ENCODE peak calls at places on chromosomes 2 and 18, in four cellular contexts. One of them, this sample, is unnamed.

GRCh38 chr2:134522436-134522835 is 196.4 kb downstream of the TMEM163 start:
- DNase-seq in sigmoid colon: no peak
- DNase-seq in CD4-positive, CD25-positive, alpha-beta regulatory T cell: no peak
- DNase-seq in neural progenitor cell: no peak
- DNase-seq in this sample: no peak

GRCh38 chr2:20486571-20486970 is 39.7 kb downstream of the RHOB start:
- DNase-seq in CD4-positive, CD25-positive, alpha-beta regulatory T cell: no peak
- DNase-seq in sigmoid colon: peak; percentile 50
- DNase-seq in neural progenitor cell: no peak
- DNase-seq in this sample: no peak

GRCh38 chr2:86105969-86106945 is at the start of gene PTCD3:
- DNase-seq in neural progenitor cell: peak; percentile 97
- DNase-seq in CD4-positive, CD25-positive, alpha-beta regulatory T cell: peak; percentile 98
- DNase-seq in sigmoid colon: peak; percentile 97
- DNase-seq in this sample: peak; percentile 97

GRCh38 chr2:21424375-21424774 is 300.6 kb downstream of the TDRD15 start:
- DNase-seq in CD4-positive, CD25-positive, alpha-beta regulatory T cell: no peak
- DNase-seq in neural progenitor cell: no peak
- DNase-seq in sigmoid colon: no peak
- DNase-seq in this sample: peak; percentile 68

GRCh38 chr2:9114457-9114856 is 92.2 kb upstream of the ASAP2 start:
- DNase-seq in sigmoid colon: no peak
- DNase-seq in neural progenitor cell: no peak
- DNase-seq in CD4-positive, CD25-positive, alpha-beta regulatory T cell: no peak
- DNase-seq in this sample: no peak

GRCh38 chr2:7881456-7881855 is 800.4 kb upstream of the ID2 start:
- DNase-seq in CD4-positive, CD25-positive, alpha-beta regulatory T cell: no peak
- DNase-seq in neural progenitor cell: no peak
- DNase-seq in sigmoid colon: no peak
- DNase-seq in this sample: no peak

GRCh38 chr2:237566401-237567235 is at the start of gene PRLH:
- DNase-seq in neural progenitor cell: no peak
- DNase-seq in sigmoid colon: peak; percentile 48
- DNase-seq in CD4-positive, CD25-positive, alpha-beta regulatory T cell: no peak
- DNase-seq in this sample: no peak

GRCh38 chr2:98377569-98377968 is 31.3 kb downstream of the CNGA3 start:
- DNase-seq in CD4-positive, CD25-positive, alpha-beta regulatory T cell: no peak
- DNase-seq in neural progenitor cell: no peak
- DNase-seq in sigmoid colon: no peak
- DNase-seq in this sample: no peak

GRCh38 chr18:3254725-3255124 is 7.1 kb downstream of the MYL12A start:
- DNase-seq in neural progenitor cell: no peak
- DNase-seq in sigmoid colon: no peak
- DNase-seq in CD4-positive, CD25-positive, alpha-beta regulatory T cell: no peak
- DNase-seq in this sample: no peak
- H3K4me1 ChIP-seq in neural progenitor cell: peaks cover 8% of the 10 kb centered on the region
- H3K4me1 ChIP-seq in sigmoid colon: no peaks in the 10 kb centered on the region
- H3K4me1 ChIP-seq in CD4-positive, CD25-positive, alpha-beta regulatory T cell: peaks cover 72% of the 10 kb centered on the region
- H3K4me1 ChIP-seq in this sample: no peaks in the 10 kb centered on the region

GRCh38 chr2:219123356-219124143 is 37.1 kb downstream of the NHEJ1 start:
- DNase-seq in sigmoid colon: no peak
- DNase-seq in CD4-positive, CD25-positive, alpha-beta regulatory T cell: no peak
- DNase-seq in neural progenitor cell: no peak
- DNase-seq in this sample: no peak
- H3K27ac ChIP-seq in sigmoid colon: no peak overlapping the region
- H3K27ac ChIP-seq in CD4-positive, CD25-positive, alpha-beta regulatory T cell: no peak overlapping the region
- H3K27ac ChIP-seq in neural progenitor cell: no peak overlapping the region
- H3K27ac ChIP-seq in this sample: no peak overlapping the region

DNA sequence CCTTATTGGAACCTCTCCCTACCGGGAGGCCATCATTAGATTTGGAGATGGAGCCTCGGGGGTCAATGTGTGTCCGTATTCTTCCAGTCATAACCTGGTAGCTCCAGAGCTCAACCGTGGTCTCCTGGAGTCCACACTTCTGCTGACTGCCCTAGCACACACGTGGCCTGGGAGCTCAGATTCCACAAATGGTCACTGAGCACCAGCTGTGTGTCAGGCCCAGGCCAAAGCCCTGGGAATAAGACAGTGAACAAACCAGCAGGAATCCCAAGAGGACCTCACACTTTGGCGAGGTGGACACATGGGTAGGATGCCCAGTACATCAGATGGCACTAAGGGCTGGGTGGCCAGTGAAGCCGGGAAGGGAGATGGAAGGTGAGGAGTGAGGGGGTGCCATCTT is 15.5 kb downstream of the GYPC start:
- DNase-seq in neural progenitor cell: no peak
- DNase-seq in CD4-positive, CD25-positive, alpha-beta regulatory T cell: no peak
- DNase-seq in sigmoid colon: no peak
- DNase-seq in this sample: no peak
- H3K9me3 ChIP-seq in neural progenitor cell: peaks cover 7% of the 10 kb centered on the region
- H3K9me3 ChIP-seq in CD4-positive, CD25-positive, alpha-beta regulatory T cell: peaks cover 17% of the 10 kb centered on the region
- H3K9me3 ChIP-seq in sigmoid colon: no peaks in the 10 kb centered on the region
- H3K9me3 ChIP-seq in this sample: no peaks in the 10 kb centered on the region

GRCh38 chr2:234191819-234192407 is 141.4 kb downstream of the SPP2 start:
- DNase-seq in sigmoid colon: no peak
- DNase-seq in neural progenitor cell: peak; percentile 10
- DNase-seq in CD4-positive, CD25-positive, alpha-beta regulatory T cell: no peak
- DNase-seq in this sample: no peak
- H3K4me1 ChIP-seq in sigmoid colon: no peaks in the 10 kb centered on the region
- H3K4me1 ChIP-seq in neural progenitor cell: peaks cover 10% of the 10 kb centered on the region
- H3K4me1 ChIP-seq in CD4-positive, CD25-positive, alpha-beta regulatory T cell: no peaks in the 10 kb centered on the region
- H3K4me1 ChIP-seq in this sample: no peaks in the 10 kb centered on the region

GRCh38 chr2:38592951-38593350 is 9.8 kb downstream of the HNRNPLL start:
- DNase-seq in CD4-positive, CD25-positive, alpha-beta regulatory T cell: no peak
- DNase-seq in neural progenitor cell: no peak
- DNase-seq in sigmoid colon: no peak
- DNase-seq in this sample: no peak
- H3K27ac ChIP-seq in CD4-positive, CD25-positive, alpha-beta regulatory T cell: peak overlapping the region; percentile 60
- H3K27ac ChIP-seq in neural progenitor cell: no peak overlapping the region
- H3K27ac ChIP-seq in sigmoid colon: peak overlapping the region; percentile 67
- H3K27ac ChIP-seq in this sample: no peak overlapping the region

DNA sequence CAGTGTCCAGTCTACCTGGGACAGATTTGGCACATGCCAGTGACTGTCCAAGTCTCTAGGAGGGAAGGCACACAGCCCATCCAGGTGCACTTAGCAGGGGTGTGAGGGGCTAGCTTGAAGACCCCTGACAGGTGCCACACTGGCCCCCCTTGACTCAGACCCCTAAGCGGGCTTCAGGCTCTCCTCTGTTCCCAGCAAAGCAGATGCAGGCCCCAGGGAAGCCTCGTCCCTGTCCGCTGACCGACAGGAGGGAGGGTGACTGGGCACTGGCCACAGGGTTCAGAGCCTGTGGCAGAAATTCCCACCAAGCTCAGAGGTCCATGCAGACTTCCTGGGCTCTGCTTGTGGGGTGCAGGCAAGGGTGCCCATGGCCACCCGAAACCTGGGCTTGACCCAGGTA is 239.8 kb upstream of the MYT1L start:
- DNase-seq in sigmoid colon: no peak
- DNase-seq in CD4-positive, CD25-positive, alpha-beta regulatory T cell: no peak
- DNase-seq in neural progenitor cell: no peak
- DNase-seq in this sample: no peak
- H3K9me3 ChIP-seq in sigmoid colon: no peaks in the 10 kb centered on the region
- H3K9me3 ChIP-seq in CD4-positive, CD25-positive, alpha-beta regulatory T cell: no peaks in the 10 kb centered on the region
- H3K9me3 ChIP-seq in neural progenitor cell: no peaks in the 10 kb centered on the region
- H3K9me3 ChIP-seq in this sample: no peaks in the 10 kb centered on the region

DNA sequence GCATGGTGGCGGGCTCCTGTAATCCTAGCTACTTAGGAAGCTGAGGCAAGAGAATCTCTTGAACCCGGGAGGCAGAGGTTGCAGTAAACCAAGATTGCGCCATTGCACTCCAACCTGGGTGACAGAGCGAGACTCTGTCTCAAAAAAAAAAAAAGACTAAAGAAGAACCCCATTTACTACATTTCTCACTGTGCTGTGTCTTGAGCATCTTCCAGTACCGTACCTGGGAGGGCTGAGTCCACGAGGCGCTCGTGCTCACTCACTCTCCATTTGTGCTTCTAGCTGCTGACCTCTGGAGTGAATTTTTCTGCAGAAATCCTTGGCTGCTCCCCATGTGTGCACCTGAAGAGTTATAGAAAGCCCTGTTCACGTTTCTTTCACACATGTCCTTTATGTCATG is 204.8 kb downstream of the LDLRAD4 start:
- DNase-seq in neural progenitor cell: no peak
- DNase-seq in CD4-positive, CD25-positive, alpha-beta regulatory T cell: no peak
- DNase-seq in sigmoid colon: no peak
- DNase-seq in this sample: no peak
- H3K4me1 ChIP-seq in neural progenitor cell: no peaks in the 10 kb centered on the region
- H3K4me1 ChIP-seq in CD4-positive, CD25-positive, alpha-beta regulatory T cell: peaks cover 42% of the 10 kb centered on the region
- H3K4me1 ChIP-seq in sigmoid colon: no peaks in the 10 kb centered on the region
- H3K4me1 ChIP-seq in this sample: peaks cover 10% of the 10 kb centered on the region

GRCh38 chr2:113376248-113376934 is 61.1 kb upstream of the ZNG1B start:
- DNase-seq in neural progenitor cell: no peak
- DNase-seq in sigmoid colon: no peak
- DNase-seq in CD4-positive, CD25-positive, alpha-beta regulatory T cell: no peak
- DNase-seq in this sample: no peak
- H3K27ac ChIP-seq in neural progenitor cell: no peak overlapping the region
- H3K27ac ChIP-seq in sigmoid colon: peak overlapping the region; percentile 39
- H3K27ac ChIP-seq in CD4-positive, CD25-positive, alpha-beta regulatory T cell: no peak overlapping the region
- H3K27ac ChIP-seq in this sample: no peak overlapping the region

This sample was measured in right cardiac atrium.